ENCODE peak calls at places on chromosome 2, in five cellular contexts. H is left kidney; Y is activated T-cell treated with anti-CD3 and anti-CD28 coated beads, Interleukin-2, amount 50 U/mL, for 1 hour; G is head of caudate nucleus; M is K562. V is an unnamed sample.

GRCh38 chr2:174342600-174343342 is 8.0 kb downstream of the SP9 start:
- DNase-seq in H (peak), Y (peak), G (peak), M (no peak), V (no peak)

GRCh38 chr2:204604061-204604460 is 58.8 kb downstream of the PARD3B start:
- DNase-seq in H (no peak), Y (no peak), G (no peak), M (no peak), V (no peak)

GRCh38 chr2:85248741-85249524 is 78.9 kb downstream of the TGOLN2 start:
- DNase-seq in H (peak), Y (no peak), G (no peak), M (no peak), V (no peak)

GRCh38 chr2:48984922-48985321 is 169.4 kb downstream of the FSHR start:
- DNase-seq in H (no peak), Y (no peak), G (no peak), M (no peak), V (no peak)

GRCh38 chr2:165697727-165698620 is 96.1 kb downstream of the GALNT3 start:
- DNase-seq in H (peak), Y (no peak), G (no peak), M (no peak), V (no peak)

GRCh38 chr2:104473568-104473967 is 380.3 kb upstream of the POU3F3 start:
- DNase-seq in H (no peak), Y (no peak), G (no peak), M (no peak), V (no peak)

GRCh38 chr2:70984228-70984575 is 5.8 kb downstream of the ANKRD53 start:
- DNase-seq in H (no peak), Y (no peak), G (no peak), M (no peak), V (no peak)

GRCh38 chr2:117785740-117786139 is 28.8 kb upstream of the DDX18 start:
- DNase-seq in H (peak), Y (no peak), G (peak), M (peak), V (no peak)

GRCh38 chr2:85194780-85195480 is 61.7 kb downstream of the TCF7L1 start:
- DNase-seq in H (no peak), Y (no peak), G (no peak), M (no peak), V (no peak)

GRCh38 chr2:217555075-217555876 is 447.5 kb downstream of the TNS1 start:
- DNase-seq in H (peak), Y (no peak), G (no peak), M (no peak), V (no peak)